ENCODE peak calls at places on chromosome 1, in four cellular contexts. A is stomach, Q is HepG2, Z is H1. G is an unnamed sample. For H3K4me1, the result is how much of the 10 kb centered on the place peaks cover.

GRCh38 chr1:244836135-244836521 is 670 bp downstream of the COX20 start:
- DNase-seq in A (no peak), Q (peak), Z (no peak), G (no peak)

GRCh38 chr1:1355376-1355775 is 3.0 kb downstream of the MXRA8 start:
- DNase-seq in A (peak), Q (no peak), Z (peak), G (peak)

GRCh38 chr1:219788091-219788490 is 140.3 kb downstream of the SLC30A10 start:
- DNase-seq in A (no peak), Q (no peak), Z (no peak), G (no peak)

GRCh38 chr1:100485855-100486258 is 52.1 kb upstream of the GPR88 start:
- DNase-seq in A (no peak), Q (peak), Z (no peak), G (no peak)

GRCh38 chr1:116409751-116410182 is 36.7 kb downstream of the ATP1A1 start:
- DNase-seq in A (no peak), Q (no peak), Z (no peak), G (no peak)

GRCh38 chr1:219862366-219862765 is 66.0 kb downstream of the SLC30A10 start:
- DNase-seq in A (no peak), Q (no peak), Z (no peak), G (no peak)

GRCh38 chr1:203636306-203636705 is 9.7 kb downstream of the ATP2B4 start:
- DNase-seq in A (no peak), Q (no peak), Z (no peak), G (no peak)

GRCh38 chr1:78102082-78102481 is 56.3 kb downstream of the GIPC2 start:
- DNase-seq in A (no peak), Q (no peak), Z (no peak), G (no peak)

GRCh38 chr1:156347337-156347736 is 9.0 kb downstream of the TSACC start:
- DNase-seq in A (no peak), Q (no peak), Z (no peak), G (no peak)

GRCh38 chr1:7262611-7263010 is 477.4 kb downstream of the CAMTA1 start:
- DNase-seq in A (peak), Q (no peak), Z (no peak), G (no peak)

GRCh38 chr1:150528196-150528595 is 12.6 kb downstream of the FALEC start:
- DNase-seq in A (no peak), Q (no peak), Z (no peak), G (no peak)

GRCh38 chr1:115364044-115364775 is 26.2 kb upstream of the NGF start:
- DNase-seq in A (no peak), Q (no peak), Z (no peak), G (peak)

GRCh38 chr1:102896771-102897170 is 211.6 kb downstream of the COL11A1 start:
- DNase-seq in A (no peak), Q (no peak), Z (no peak), G (no peak)

GRCh38 chr1:102886638-102887037 is 221.7 kb downstream of the COL11A1 start:
- DNase-seq in A (no peak), Q (no peak), Z (no peak), G (no peak)

GRCh38 chr1:102896286-102896685 is 212.0 kb downstream of the COL11A1 start:
- DNase-seq in A (no peak), Q (no peak), Z (no peak), G (no peak)

GRCh38 chr1:102897537-102897936 is 210.8 kb downstream of the COL11A1 start:
- DNase-seq in A (no peak), Q (no peak), Z (no peak), G (no peak)

GRCh38 chr1:102891868-102892625 is 216.3 kb downstream of the COL11A1 start:
- DNase-seq in A (no peak), Q (no peak), Z (no peak), G (no peak)
- TF ChIP-seq EP300 in A (no peak), Q (no peak), Z (no peak), G (no peak)

DNA sequence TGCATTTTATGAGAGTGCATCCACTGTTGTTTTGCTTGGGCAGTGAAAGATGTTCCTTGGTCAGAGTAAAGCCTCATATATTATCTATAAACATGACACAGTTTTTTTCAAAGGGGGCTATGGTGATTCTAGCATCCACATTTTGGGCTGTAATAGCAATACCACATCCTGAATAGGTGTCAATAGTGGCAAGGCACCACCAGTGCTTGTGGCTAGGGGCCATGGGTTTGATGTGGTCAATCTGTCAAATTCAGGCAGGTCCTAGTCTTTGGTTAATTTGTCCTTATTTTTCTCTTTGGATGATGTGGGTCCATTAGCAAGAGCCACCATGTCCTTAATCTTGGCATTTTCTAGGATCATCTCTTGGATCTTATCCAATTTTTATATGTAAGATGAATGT is 13.1 kb downstream of the CD1E start:
- DNase-seq in A (no peak), Q (no peak), Z (no peak), G (no peak)
- TF ChIP-seq POLR2AphosphoS5 in A (no peak), Q (no peak), Z (no peak), G (no peak)

GRCh38 chr1:54579337-54579781 is 31.3 kb downstream of the ACOT11 start:
- DNase-seq in A (no peak), Q (peak), Z (no peak), G (no peak)

GRCh38 chr1:54581621-54582035 is 33.6 kb downstream of the ACOT11 start:
- DNase-seq in A (peak), Q (peak), Z (no peak), G (peak)

GRCh38 chr1:54583307-54583686 is 35.3 kb downstream of the ACOT11 start:
- DNase-seq in A (no peak), Q (no peak), Z (no peak), G (no peak)

GRCh38 chr1:54582566-54583306 is 34.7 kb downstream of the ACOT11 start:
- DNase-seq in A (peak), Q (no peak), Z (peak), G (no peak)

GRCh38 chr1:54580856-54581550 is 33.0 kb downstream of the ACOT11 start:
- DNase-seq in A (no peak), Q (no peak), Z (no peak), G (no peak)
- H3K4me1 ChIP-seq in A (under half), Q (half or more), Z (under half), G (under half)

GRCh38 chr1:181260994-181261393 is 172.5 kb downstream of the IER5 start:
- DNase-seq in A (no peak), Q (no peak), Z (no peak), G (no peak)

GRCh38 chr1:181260271-181260670 is 171.8 kb downstream of the IER5 start:
- DNase-seq in A (no peak), Q (no peak), Z (no peak), G (no peak)

GRCh38 chr1:181258971-181259745 is 170.7 kb downstream of the IER5 start:
- DNase-seq in A (no peak), Q (no peak), Z (no peak), G (no peak)

GRCh38 chr1:181255270-181255929 is 166.9 kb downstream of the IER5 start:
- DNase-seq in A (no peak), Q (no peak), Z (no peak), G (peak)

DNA sequence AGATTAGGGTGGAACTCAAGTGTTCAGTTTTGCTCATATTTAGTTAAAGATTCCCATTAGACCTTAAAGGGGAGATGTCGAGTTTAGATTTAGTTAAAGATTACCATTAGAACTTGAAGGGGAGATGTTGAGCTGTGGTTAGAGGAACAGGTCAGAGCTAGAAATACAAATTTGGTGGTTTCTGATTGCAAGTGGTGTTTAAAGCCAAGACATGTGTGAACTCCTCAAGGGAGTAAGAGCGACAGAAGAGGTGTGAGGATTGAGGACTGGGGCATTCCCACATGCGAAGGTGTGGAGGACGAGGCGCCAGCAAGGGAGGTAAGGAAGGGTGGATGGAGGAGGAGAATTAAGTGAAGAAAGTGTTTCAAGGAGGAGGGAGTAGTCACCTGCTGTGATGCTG is 168.6 kb downstream of the IER5 start:
- DNase-seq in A (no peak), Q (no peak), Z (no peak), G (no peak)
- TF ChIP-seq EP300 in A (no peak), Q (no peak), Z (no peak), G (no peak)

DNA sequence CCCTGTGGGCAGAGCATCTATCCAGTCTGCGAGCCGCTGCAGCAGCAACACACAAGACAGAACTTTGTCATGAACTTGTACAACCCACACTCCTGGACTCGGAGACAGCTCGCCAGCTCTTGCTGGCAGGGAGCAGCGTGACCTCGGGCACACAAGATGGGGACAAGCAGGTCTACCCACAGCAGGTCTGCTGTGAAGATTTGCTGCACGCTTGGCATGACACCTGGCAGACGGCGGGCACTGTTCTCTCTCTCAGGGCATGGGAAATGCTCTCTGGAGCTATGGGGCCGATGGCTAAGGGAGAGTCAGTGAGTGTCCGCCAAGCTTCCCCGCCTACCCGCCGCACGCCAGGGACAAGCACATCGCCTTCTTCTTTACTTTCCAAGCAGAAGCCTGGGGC is 90.0 kb downstream of the STUM start:
- DNase-seq in A (no peak), Q (no peak), Z (no peak), G (peak)
- TF ChIP-seq POLR2AphosphoS5 in A (no peak), Q (no peak), Z (no peak), G (no peak)

DNA sequence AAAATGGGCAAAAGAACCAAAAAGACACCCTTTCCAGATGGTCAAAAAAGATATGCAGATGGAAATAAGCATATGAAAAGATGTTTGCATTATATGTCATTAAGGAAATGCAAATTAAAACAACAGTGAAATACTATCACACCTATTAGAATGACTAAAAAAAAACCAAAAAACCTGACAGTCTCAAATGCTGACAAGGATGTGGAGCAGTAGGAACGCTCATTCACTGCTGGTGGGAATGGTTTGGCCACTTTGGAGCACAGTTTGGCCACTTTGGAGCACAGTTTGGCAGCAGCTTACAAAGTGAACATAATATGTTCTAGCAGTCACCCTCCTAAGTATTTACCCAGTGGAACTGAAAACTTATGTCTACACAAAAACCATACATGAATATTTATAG is 105.0 kb upstream of the ARTN start:
- DNase-seq in A (no peak), Q (no peak), Z (no peak), G (no peak)
- H3K4me1 ChIP-seq in A (under half), Q (under half), Z (under half), G (under half)